ENCODE peak calls at places on chromosomes 12 and 14, in six cellular contexts. R is RPMI7951; C is activated T-cell treated with anti-CD3 and anti-CD28 coated beads, Interleukin-2, amount 50 U/mL, for 48 hours; J is transverse colon; D is ascending aorta; E is GM12865. F is an unnamed sample.

GRCh38 chr14:77663289-77663688 is 44.5 kb downstream of the ALKBH1 start:
- DNase-seq in J (no peak), D (no peak), R (peak; percentile 35), C (no peak), E (no peak), F (no peak)

GRCh38 chr14:65462411-65462810 is 49.9 kb downstream of the FUT8 start:
- DNase-seq in R (peak; percentile 29), J (no peak), E (peak; percentile 89), C (no peak), D (no peak), F (no peak)

GRCh38 chr12:6225630-6226001 is 25.4 kb downstream of the CD9 start:
- DNase-seq in C (no peak), E (no peak), J (no peak), R (no peak), D (no peak), F (no peak)

GRCh38 chr14:75661499-75661814 is 411 bp downstream of the TTLL5 start:
- DNase-seq in D (no peak), R (no peak), E (no peak), J (no peak), C (no peak), F (no peak)

GRCh38 chr12:117900561-117900960 is 68.2 kb downstream of the KSR2 start:
- DNase-seq in C (no peak), R (peak; percentile 73), D (no peak), J (no peak), E (no peak), F (no peak)

GRCh38 chr12:26112703-26113147 is 12.1 kb downstream of the BHLHE41 start:
- DNase-seq in E (no peak), C (no peak), R (peak; percentile 41), D (no peak), J (no peak), F (no peak)

GRCh38 chr14:58258156-58258555 is 13.5 kb downstream of the PSMA3 start:
- DNase-seq in D (no peak), C (no peak), R (no peak), J (no peak), E (no peak), F (no peak)

GRCh38 chr14:72451081-72451972 is 442.6 kb downstream of the DPF3 start:
- DNase-seq in D (no peak), R (peak; percentile 56), J (peak; percentile 17), E (peak; percentile 87), C (peak; percentile 59), F (no peak)

GRCh38 chr12:105192624-105193225 is 43.2 kb downstream of the APPL2 start:
- DNase-seq in D (no peak), R (no peak), E (no peak), J (no peak), C (no peak), F (no peak)

GRCh38 chr12:50584135-50584534 is 79.3 kb downstream of the DIP2B start:
- DNase-seq in E (no peak), D (no peak), R (no peak), J (no peak), C (no peak), F (no peak)

GRCh38 chr12:78120866-78121590 is 290.3 kb downstream of the NAV3 start:
- DNase-seq in J (no peak), D (no peak), C (no peak), E (peak; percentile 39), R (peak; percentile 15), F (no peak)

GRCh38 chr12:105427883-105428282 is 97.4 kb downstream of the C12orf75 start:
- DNase-seq in D (no peak), E (peak; percentile 11), R (peak; percentile 57), C (no peak), J (no peak), F (no peak)

GRCh38 chr12:49901026-49901425 is 2.7 kb downstream of the FAIM2 start:
- DNase-seq in D (no peak), J (no peak), C (no peak), R (no peak), E (no peak), F (no peak)

GRCh38 chr14:103334644-103335603 is 887 bp downstream of the EIF5 start:
- DNase-seq in D (peak; percentile 46), C (peak; percentile 82), R (peak; percentile 68), E (peak; percentile 67), J (peak; percentile 84), F (no peak)

GRCh38 chr12:53232641-53233538 is 881 bp upstream of the RARG start:
- DNase-seq in D (no peak), E (no peak), J (peak; percentile 81), C (peak; percentile 57), R (peak; percentile 55), F (no peak)

GRCh38 chr14:101950516-101951215 is 13.7 kb upstream of the DYNC1H1 start:
- DNase-seq in J (no peak), C (no peak), R (no peak), E (no peak), D (no peak), F (no peak)

GRCh38 chr12:48002179-48002601 is 2.1 kb downstream of the COL2A1 start:
- DNase-seq in D (no peak), C (no peak), R (no peak), E (no peak), J (no peak), F (no peak)

GRCh38 chr12:93989913-93990312 is 158.5 kb upstream of the PLXNC1 start:
- DNase-seq in D (no peak), J (no peak), C (no peak), R (no peak), E (no peak), F (no peak)

GRCh38 chr14:32201816-32202467 is at the start of gene RNU6-7:
- DNase-seq in C (peak; percentile 64), R (peak; percentile 6), E (peak; percentile 53), D (no peak), J (peak; percentile 24), F (no peak)

GRCh38 chr12:54988402-54989054 is 4.0 kb upstream of the TESPA1 start:
- DNase-seq in R (peak; percentile 43), J (peak; percentile 59), C (no peak), E (peak; percentile 58), D (peak; percentile 11), F (no peak)

GRCh38 chr12:113747048-113747447 is 219.1 kb downstream of the RBM19 start:
- DNase-seq in C (no peak), E (no peak), J (no peak), R (no peak), D (no peak), F (no peak)

GRCh38 chr14:76329150-76329881 is 46.6 kb upstream of the ESRRB start:
- DNase-seq in J (no peak), D (no peak), R (no peak), C (no peak), E (no peak), F (no peak)

GRCh38 chr12:107225626-107226025 is 132.3 kb upstream of the CRY1 start:
- DNase-seq in R (peak; percentile 54), D (no peak), C (no peak), J (no peak), E (no peak), F (no peak)

GRCh38 chr14:88310457-88310856 is 12.6 kb downstream of the KCNK10 start:
- DNase-seq in R (no peak), C (no peak), J (no peak), D (no peak), E (no peak), F (no peak)

GRCh38 chr14:82724296-82724695 is 1190.6 kb upstream of the SEL1L start:
- DNase-seq in R (no peak), J (no peak), E (no peak), D (no peak), C (no peak), F (no peak)

GRCh38 chr12:124172646-124173045 is 122.2 kb upstream of the RFLNA start:
- DNase-seq in D (no peak), E (no peak), R (peak; percentile 97), C (no peak), J (no peak), F (no peak)

GRCh38 chr12:116563262-116563661 is 4.1 kb downstream of the MAP1LC3B2 start:
- DNase-seq in R (no peak), E (no peak), C (no peak), D (no peak), J (no peak), F (no peak)

GRCh38 chr14:61644834-61645233 is 50.5 kb upstream of the HIF1A start:
- DNase-seq in J (no peak), R (no peak), C (no peak), E (peak; percentile 44), D (no peak), F (no peak)

GRCh38 chr12:53211476-53212381 is 4.7 kb upstream of the ITGB7 start:
- DNase-seq in R (no peak), D (no peak), C (no peak), J (no peak), E (peak; percentile 42), F (no peak)

GRCh38 chr14:74538411-74539391 is 45.1 kb downstream of the ISCA2 start:
- DNase-seq in C (no peak), D (no peak), E (no peak), R (no peak), J (no peak), F (no peak)

GRCh38 chr14:31842905-31843304 is 234.2 kb upstream of the ARHGAP5 start:
- DNase-seq in E (no peak), D (no peak), R (no peak), C (no peak), J (no peak), F (no peak)

GRCh38 chr12:40727774-40728483 is 35.7 kb downstream of the CNTN1 start:
- DNase-seq in C (no peak), E (no peak), J (no peak), R (no peak), D (no peak), F (no peak)

GRCh38 chr12:124764451-124764850 is 99.2 kb downstream of the SCARB1 start:
- DNase-seq in R (peak; percentile 82), E (peak; percentile 77), D (no peak), J (peak; percentile 52), C (peak; percentile 74), F (no peak)

GRCh38 chr14:49972199-49972671 is 79.4 kb downstream of the ARF6 start:
- DNase-seq in R (peak; percentile 83), E (peak; percentile 51), C (no peak), D (no peak), J (peak; percentile 67), F (no peak)

GRCh38 chr14:54132485-54132884 is 175.9 kb upstream of the BMP4 start:
- DNase-seq in D (no peak), E (no peak), R (peak; percentile 64), J (no peak), C (no peak), F (no peak)

GRCh38 chr12:130162267-130162666 is at the start of gene FZD10:
- DNase-seq in R (no peak), J (peak; percentile 26), C (peak; percentile 37), D (no peak), E (no peak), F (no peak)

GRCh38 chr14:33776871-33777270 is 174.0 kb downstream of the EGLN3 start:
- DNase-seq in R (no peak), E (no peak), J (no peak), C (no peak), D (no peak), F (no peak)

GRCh38 chr14:99479160-99479902 is 1.3 kb downstream of the SETD3 start:
- DNase-seq in E (no peak), C (no peak), R (no peak), D (no peak), J (no peak), F (no peak)

GRCh38 chr12:65609359-65609771 is 214.9 kb upstream of the HMGA2 start:
- DNase-seq in C (no peak), R (peak; percentile 90), J (no peak), E (no peak), D (no peak), F (no peak)

F was measured in cortex of kidney.